ENCODE peak calls at places on chromosomes 6 and 20, in ten cellular contexts. P, K, G, W, H, J, U, R, B and M are unnamed samples.
A peak's percentile ranks its signal among the peaks of the same experiment; 100 is the strongest.

GRCh38 chr6:78243519-78243918 is 590.7 kb downstream of the MEI4 start:
- DNase-seq in P (no peak), K (no peak), G (no peak), W (no peak), H (no peak), J (no peak), U (no peak), R (peak; percentile 63), B (no peak), M (no peak)

GRCh38 chr6:45610832-45611231 is 233.1 kb upstream of the SUPT3H start:
- DNase-seq in P (no peak), K (no peak), G (no peak), W (no peak), H (no peak), J (no peak), U (no peak), R (no peak), B (no peak), M (no peak)

GRCh38 chr6:116113386-116113785 is 12.5 kb downstream of the COL10A1 start:
- DNase-seq in P (no peak), K (no peak), G (no peak), W (no peak), H (no peak), J (no peak), U (no peak), R (no peak), B (no peak), M (no peak)

GRCh38 chr6:35318200-35318844 is 20.7 kb downstream of the DEF6 start:
- DNase-seq in P (peak; percentile 88), K (peak; percentile 86), G (peak; percentile 88), W (peak; percentile 89), H (peak; percentile 93), J (peak; percentile 99), U (peak; percentile 91), R (peak; percentile 82), B (peak; percentile 73), M (no peak)

GRCh38 chr6:159252955-159253508 is 83.8 kb downstream of the FNDC1 start:
- DNase-seq in P (no peak), K (peak; percentile 52), G (no peak), W (no peak), H (no peak), J (peak; percentile 74), U (no peak), R (peak; percentile 81), B (no peak), M (no peak)

GRCh38 chr6:142861711-142862110 is 83.3 kb downstream of the HIVEP2 start:
- DNase-seq in P (no peak), K (no peak), G (no peak), W (no peak), H (no peak), J (no peak), U (no peak), R (no peak), B (no peak), M (no peak)

GRCh38 chr6:95518630-95519227 is 58.6 kb upstream of the MANEA start:
- DNase-seq in P (no peak), K (no peak), G (no peak), W (peak; percentile 49), H (no peak), J (no peak), U (no peak), R (no peak), B (no peak), M (no peak)

GRCh38 chr6:137870744-137871247 is 3.7 kb downstream of the TNFAIP3 start:
- DNase-seq in P (no peak), K (peak; percentile 52), G (no peak), W (no peak), H (no peak), J (no peak), U (no peak), R (no peak), B (no peak), M (no peak)

GRCh38 chr6:71533939-71534379 is 245.3 kb downstream of the OGFRL1 start:
- DNase-seq in P (no peak), K (peak; percentile 2), G (no peak), W (no peak), H (no peak), J (no peak), U (no peak), R (peak; percentile 15), B (no peak), M (no peak)

GRCh38 chr6:88422831-88423230 is 256.7 kb upstream of the CNR1 start:
- DNase-seq in P (no peak), K (no peak), G (no peak), W (no peak), H (no peak), J (peak; percentile 63), U (no peak), R (no peak), B (no peak), M (no peak)

GRCh38 chr20:50515471-50516106 is 5.4 kb downstream of the PTPN1 start:
- DNase-seq in P (no peak), K (no peak), G (no peak), W (no peak), H (no peak), J (no peak), U (no peak), R (peak; percentile 50), B (no peak), M (no peak)

GRCh38 chr20:64139200-64140081 is 24.8 kb upstream of the MYT1 start:
- DNase-seq in P (no peak), K (no peak), G (no peak), W (peak; percentile 53), H (no peak), J (no peak), U (no peak), R (no peak), B (peak; percentile 16), M (peak; percentile 39)

GRCh38 chr6:17851720-17852161 is 135.7 kb downstream of the KIF13A start:
- DNase-seq in P (no peak), K (no peak), G (no peak), W (no peak), H (no peak), J (no peak), U (no peak), R (peak; percentile 85), B (no peak), M (no peak)

GRCh38 chr6:14767176-14767575 is 478.7 kb upstream of the JARID2 start:
- DNase-seq in P (no peak), K (no peak), G (no peak), W (no peak), H (no peak), J (no peak), U (no peak), R (no peak), B (no peak), M (no peak)

GRCh38 chr6:115573866-115574265 is 486.8 kb downstream of the FRK start:
- DNase-seq in P (no peak), K (no peak), G (no peak), W (no peak), H (no peak), J (no peak), U (no peak), R (peak; percentile 2), B (no peak), M (no peak)

GRCh38 chr6:136740050-136740974 is 52.0 kb downstream of the MAP3K5 start:
- DNase-seq in P (no peak), K (no peak), G (no peak), W (no peak), H (no peak), J (no peak), U (no peak), R (no peak), B (no peak), M (no peak)

GRCh38 chr6:125598422-125598821 is 151.0 kb upstream of the HEY2 start:
- DNase-seq in P (peak; percentile 27), K (no peak), G (peak; percentile 39), W (no peak), H (no peak), J (no peak), U (peak; percentile 94), R (peak; percentile 39), B (peak; percentile 88), M (peak; percentile 60)

GRCh38 chr20:14775778-14776177 is 438.4 kb upstream of the FLRT3 start:
- DNase-seq in P (no peak), K (peak; percentile 64), G (no peak), W (no peak), H (no peak), J (no peak), U (peak; percentile 78), R (peak; percentile 55), B (no peak), M (no peak)

GRCh38 chr6:105401247-105402089 is 1.4 kb downstream of the PREP start:
- DNase-seq in P (no peak), K (no peak), G (no peak), W (no peak), H (no peak), J (no peak), U (no peak), R (peak; percentile 12), B (no peak), M (no peak)
- H3K4me3 ChIP-seq in P (no peak overlapping the region), K (peak overlapping the region; percentile 97), G (peak overlapping the region; percentile 96), W (peak overlapping the region; percentile 75), H (peak overlapping the region; percentile 99), J (peak overlapping the region; percentile 91), U (peak overlapping the region; percentile 97), R (peak overlapping the region; percentile 92), B (peak overlapping the region; percentile 95), M (peak overlapping the region; percentile 82)

GRCh38 chr6:73348550-73349204 is 5.4 kb downstream of the DPPA5 start:
- DNase-seq in P (no peak), K (no peak), G (no peak), W (no peak), H (no peak), J (no peak), U (no peak), R (no peak), B (no peak), M (no peak)
- H3K27ac ChIP-seq in P (no peak overlapping the region), K (no peak overlapping the region), G (no peak overlapping the region), W (no peak overlapping the region), H (no peak overlapping the region), J (no peak overlapping the region), U (no peak overlapping the region), R (no peak overlapping the region), B (no peak overlapping the region), M (no peak overlapping the region)

DNA sequence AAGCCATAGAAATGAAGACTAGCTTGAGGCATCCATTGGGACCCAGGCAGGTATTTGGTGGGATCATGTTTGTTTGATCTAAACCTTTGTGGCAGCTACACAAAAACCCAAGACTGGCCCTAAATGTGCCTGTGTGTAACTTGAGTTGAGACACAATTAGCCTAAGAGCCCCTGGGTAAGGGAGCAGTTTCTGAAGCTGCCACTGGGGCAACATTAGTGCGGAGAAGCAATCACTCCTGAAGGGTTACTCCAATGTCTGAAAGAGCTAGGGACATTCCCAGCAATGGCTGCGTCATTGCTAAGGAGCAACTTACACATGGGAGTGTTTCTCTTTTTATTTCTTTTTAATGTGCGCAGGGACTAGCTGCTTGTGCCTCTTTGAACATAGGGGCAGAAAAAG is 67.9 kb upstream of the EEF1E1 start:
- DNase-seq in P (no peak), K (no peak), G (no peak), W (no peak), H (no peak), J (peak; percentile 77), U (no peak), R (no peak), B (no peak), M (no peak)
- TF ChIP-seq CTCF in P (no peak), K (no peak), G (no peak), W (no peak), H (no peak), J (peak; percentile 68), U (no peak), R (no peak), B (no peak), M (no peak)

DNA sequence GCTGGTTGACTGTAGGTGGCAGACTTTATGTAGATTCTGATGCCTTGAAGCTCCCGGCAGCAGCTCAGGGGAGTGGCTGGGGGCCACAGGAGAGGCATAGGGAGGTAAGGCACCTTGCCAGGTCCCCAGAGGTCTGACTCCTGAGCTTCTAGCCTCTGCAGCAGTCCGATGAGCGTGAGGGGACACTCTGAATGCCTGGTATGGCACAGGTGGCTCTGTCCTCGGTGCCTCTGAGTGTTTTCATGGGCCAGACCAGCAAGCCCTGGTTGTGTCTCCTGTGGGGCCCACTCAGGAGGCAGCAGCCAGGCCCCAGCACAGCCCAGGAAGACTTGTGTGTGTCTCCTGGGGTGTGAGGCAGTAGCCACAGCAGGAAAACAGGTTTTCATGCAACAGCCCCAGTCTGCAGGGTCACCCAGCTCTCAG is 39.7 kb upstream of the IRF4 start:
- DNase-seq in P (no peak), K (no peak), G (peak; percentile 6), W (no peak), H (no peak), J (no peak), U (no peak), R (no peak), B (no peak), M (no peak)
- H3K4me3 ChIP-seq in P (no peak overlapping the region), K (no peak overlapping the region), G (no peak overlapping the region), W (no peak overlapping the region), H (no peak overlapping the region), J (no peak overlapping the region), U (no peak overlapping the region), R (no peak overlapping the region), B (no peak overlapping the region), M (no peak overlapping the region)